ENCODE peak calls at places on chromosomes 3 and 15, in six cellular contexts. N is prostate gland, F is kidney epithelial cell, T is tibial artery, S is MM.1S, H is A549. G is an unnamed sample.

GRCh38 chr15:93235926-93236781 is 147.1 kb upstream of the RGMA start:
- DNase-seq in N (no peak), F (no peak), T (peak), S (no peak), H (no peak), G (no peak)

GRCh38 chr15:65551183-65551582 is 20.9 kb downstream of the HACD3 start:
- DNase-seq in N (no peak), F (no peak), T (no peak), S (no peak), H (no peak), G (no peak)

GRCh38 chr3:69541059-69541471 is 155.2 kb upstream of the FRMD4B start:
- DNase-seq in N (peak), F (peak), T (no peak), S (no peak), H (no peak), G (no peak)

GRCh38 chr15:26051771-26052685 is 188.9 kb upstream of the ATP10A start:
- DNase-seq in N (no peak), F (no peak), T (peak), S (no peak), H (no peak), G (no peak)

GRCh38 chr15:33083232-33084006 is 111.1 kb downstream of the FMN1 start:
- DNase-seq in N (no peak), F (no peak), T (no peak), S (no peak), H (no peak), G (no peak)

GRCh38 chr15:71291723-71292122 is 176.5 kb downstream of the THSD4 start:
- DNase-seq in N (no peak), F (no peak), T (no peak), S (no peak), H (no peak), G (no peak)

GRCh38 chr3:25820816-25821486 is 31.1 kb downstream of the OXSM start:
- DNase-seq in N (no peak), F (no peak), T (no peak), S (no peak), H (no peak), G (no peak)

GRCh38 chr3:32056559-32057290 is 49.7 kb upstream of the GPD1L start:
- DNase-seq in N (no peak), F (no peak), T (no peak), S (no peak), H (no peak), G (no peak)

GRCh38 chr3:18770800-18771199 is 345.7 kb upstream of the SATB1 start:
- DNase-seq in N (no peak), F (no peak), T (no peak), S (peak), H (no peak), G (no peak)

GRCh38 chr3:43766672-43767465 is 76.1 kb downstream of the ABHD5 start:
- DNase-seq in N (no peak), F (no peak), T (no peak), S (no peak), H (no peak), G (no peak)

GRCh38 chr15:72754096-72754495 is 29.5 kb downstream of the ADPGK start:
- DNase-seq in N (no peak), F (no peak), T (no peak), S (no peak), H (no peak), G (no peak)

GRCh38 chr3:135055449-135055848 is 260.4 kb downstream of the EPHB1 start:
- DNase-seq in N (no peak), F (no peak), T (no peak), S (no peak), H (no peak), G (no peak)

GRCh38 chr3:83438177-83438576 is 1520.6 kb upstream of the CADM2 start:
- DNase-seq in N (no peak), F (no peak), T (no peak), S (no peak), H (no peak), G (no peak)

GRCh38 chr15:63030101-63030528 is 12.4 kb upstream of the TPM1 start:
- DNase-seq in N (no peak), F (no peak), T (peak), S (no peak), H (no peak), G (no peak)

GRCh38 chr15:85407421-85408269 is 27.2 kb downstream of the AKAP13 start:
- DNase-seq in N (no peak), F (peak), T (no peak), S (peak), H (peak), G (peak)

GRCh38 chr15:48541659-48542334 is 103.7 kb downstream of the FBN1 start:
- DNase-seq in N (no peak), F (no peak), T (no peak), S (peak), H (no peak), G (peak)

GRCh38 chr3:169562988-169563774 is 100.3 kb downstream of the MECOM start:
- DNase-seq in N (no peak), F (no peak), T (no peak), S (no peak), H (no peak), G (no peak)

GRCh38 chr15:50003786-50004334 is 115.2 kb downstream of the ATP8B4 start:
- DNase-seq in N (peak), F (peak), T (peak), S (peak), H (peak), G (peak)
- TF ChIP-seq CTCF in N (peak), F (peak), T (peak), S (peak), H (peak), G (peak)

GRCh38 chr15:52795464-52796227 is 5.5 kb upstream of the ONECUT1 start:
- DNase-seq in N (no peak), F (no peak), T (no peak), S (no peak), H (no peak), G (no peak)
- TF ChIP-seq CTCF in N (no peak), F (no peak), T (no peak), S (no peak), H (no peak), G (no peak)

GRCh38 chr3:59605944-59606534 is 556.2 kb upstream of the CFAP20DC start:
- DNase-seq in N (peak), F (no peak), T (no peak), S (no peak), H (no peak), G (no peak)

GRCh38 chr3:59606638-59607262 is 556.9 kb upstream of the CFAP20DC start:
- DNase-seq in N (no peak), F (no peak), T (no peak), S (no peak), H (no peak), G (no peak)

GRCh38 chr3:59605318-59605717 is 555.5 kb upstream of the CFAP20DC start:
- DNase-seq in N (peak), F (no peak), T (no peak), S (no peak), H (no peak), G (no peak)

GRCh38 chr3:59608356-59608755 is 558.5 kb upstream of the CFAP20DC start:
- DNase-seq in N (no peak), F (no peak), T (no peak), S (no peak), H (no peak), G (no peak)

DNA sequence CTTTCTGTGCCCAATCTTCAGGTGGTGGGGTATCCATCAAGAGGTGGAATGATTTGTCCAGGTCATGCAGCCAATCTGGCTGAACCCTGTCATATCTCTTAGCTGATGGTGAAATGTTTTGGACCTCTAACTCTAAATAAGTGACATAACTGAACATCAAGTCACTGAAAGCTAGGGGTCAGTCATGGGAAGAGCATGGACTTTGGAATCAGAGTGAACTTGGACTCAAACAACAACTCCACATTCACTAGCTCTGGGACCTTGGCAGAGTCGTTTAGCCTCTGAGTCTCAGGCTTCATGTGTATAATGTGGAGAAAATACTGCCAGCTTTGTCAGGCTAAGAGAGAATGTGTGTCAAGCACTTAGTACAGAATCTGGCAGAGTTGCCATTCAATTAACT is 557.8 kb upstream of the CFAP20DC start:
- DNase-seq in N (no peak), F (no peak), T (no peak), S (no peak), H (no peak), G (no peak)
- TF ChIP-seq CTCF in N (no peak), F (no peak), T (peak), S (no peak), H (no peak), G (peak)

DNA sequence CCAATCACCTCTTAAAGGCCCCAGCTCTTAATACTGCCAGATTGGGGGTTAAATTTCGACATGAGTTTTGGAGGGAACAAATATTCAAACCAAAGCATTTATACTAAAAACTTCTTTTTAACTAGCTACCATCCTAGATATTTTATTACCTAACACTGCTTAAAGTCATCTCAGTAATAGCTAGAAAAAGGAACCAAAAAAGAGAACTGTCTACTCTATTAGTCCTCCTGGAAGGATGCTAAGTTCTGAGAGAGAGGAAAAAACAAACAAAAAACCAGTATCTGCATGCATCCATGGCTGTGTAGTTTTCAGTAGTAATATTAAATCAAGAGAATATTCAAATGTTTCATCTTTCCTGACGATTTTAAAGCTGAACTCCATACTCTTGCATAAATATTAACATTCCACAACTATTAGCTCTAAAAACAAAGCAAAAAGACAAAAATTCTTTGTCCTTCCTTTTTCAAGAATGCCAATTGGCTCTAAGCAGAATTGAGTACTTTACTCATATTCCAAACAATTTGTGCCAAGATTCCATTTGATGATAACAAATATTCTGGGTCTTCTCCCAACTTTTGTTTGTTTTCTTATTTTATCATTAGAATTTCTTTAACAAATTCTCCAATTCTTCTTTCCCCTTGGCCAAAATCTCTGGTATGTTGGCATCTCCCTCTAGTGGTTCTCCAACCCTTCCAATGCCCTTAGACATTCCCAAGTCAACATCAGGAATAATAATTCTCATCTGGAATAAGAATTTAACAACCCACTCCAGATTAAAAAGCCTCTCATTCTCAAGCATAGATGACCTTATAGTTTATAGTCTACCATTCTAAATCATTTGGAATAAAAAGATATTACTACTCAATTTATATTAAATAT is 5.5 kb downstream of the CPOX start:
- DNase-seq in N (no peak), F (no peak), T (no peak), S (no peak), H (no peak), G (no peak)
- TF ChIP-seq CTCF in N (no peak), F (peak), T (no peak), S (no peak), H (peak), G (peak)

GRCh38 chr15:90603893-90604292 is 74.2 kb downstream of the CRTC3 start:
- DNase-seq in N (no peak), F (no peak), T (no peak), S (no peak), H (no peak), G (no peak)
- TF ChIP-seq CTCF in N (peak), F (peak), T (no peak), S (peak), H (peak), G (peak)

DNA sequence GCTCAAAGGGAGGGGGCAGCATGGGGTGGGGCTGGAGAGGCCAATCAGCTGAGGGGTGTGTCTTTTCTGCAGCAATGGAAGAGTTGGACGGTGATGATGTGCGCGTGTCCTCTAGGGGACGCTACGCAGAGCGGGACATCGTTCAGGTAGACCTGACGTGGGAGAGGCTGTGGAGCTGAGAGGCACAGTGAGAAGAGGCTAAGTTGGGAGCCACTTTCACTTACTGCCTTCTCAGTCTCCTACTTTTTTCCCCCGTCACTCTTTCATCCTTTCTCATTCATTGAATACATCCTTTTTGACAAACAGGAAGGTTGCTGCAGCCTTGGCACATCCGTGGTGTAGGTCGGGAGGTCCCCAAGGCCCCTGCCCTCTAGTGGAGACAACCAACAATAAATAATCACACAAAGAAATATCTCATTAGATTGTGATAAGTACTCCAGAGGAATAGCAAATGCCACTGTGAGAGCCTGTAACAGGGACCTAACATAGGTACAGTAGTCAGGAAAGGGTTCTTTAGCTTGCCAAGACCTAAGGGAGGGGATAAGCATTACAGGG is 4.4 kb upstream of the BRPF1 start:
- DNase-seq in N (no peak), F (no peak), T (no peak), S (peak), H (peak), G (no peak)
- TF ChIP-seq CTCF in N (no peak), F (no peak), T (no peak), S (peak), H (peak), G (peak)

GRCh38 chr15:44808557-44808956 is 72.2 kb downstream of the TRIM69 start:
- DNase-seq in N (no peak), F (no peak), T (no peak), S (no peak), H (no peak), G (no peak)

GRCh38 chr15:44813231-44813630 is 76.9 kb downstream of the TRIM69 start:
- DNase-seq in N (no peak), F (no peak), T (no peak), S (no peak), H (no peak), G (no peak)

GRCh38 chr15:44811347-44811746 is 75.0 kb downstream of the TRIM69 start:
- DNase-seq in N (no peak), F (no peak), T (no peak), S (no peak), H (no peak), G (no peak)

GRCh38 chr15:44810237-44810636 is 73.9 kb downstream of the TRIM69 start:
- DNase-seq in N (peak), F (no peak), T (no peak), S (no peak), H (no peak), G (no peak)

DNA sequence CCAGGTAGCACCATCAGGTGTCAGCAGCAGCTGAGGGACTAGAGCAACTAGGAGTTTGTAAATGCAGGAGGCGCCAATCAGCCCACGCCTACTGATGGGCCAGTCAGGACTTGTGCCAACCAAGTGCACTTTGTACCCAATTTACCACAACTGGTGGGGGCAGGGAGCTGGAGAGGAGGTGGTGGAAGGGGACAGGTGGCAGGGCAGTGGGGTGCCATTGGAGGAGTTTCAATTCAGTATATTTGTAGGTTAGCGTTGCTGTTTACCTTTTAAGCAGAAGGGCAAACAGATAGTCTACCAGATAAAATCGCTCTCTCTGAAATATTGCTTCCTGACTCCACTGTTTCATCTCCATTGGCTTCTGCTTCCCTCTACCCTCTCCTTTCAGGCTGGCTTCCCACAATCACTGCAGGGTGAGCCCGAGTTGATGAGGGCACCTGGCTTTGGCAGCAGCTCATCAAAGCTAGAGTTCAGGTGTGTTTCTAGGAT is 75.7 kb downstream of the TRIM69 start:
- DNase-seq in N (peak), F (no peak), T (no peak), S (peak), H (no peak), G (no peak)
- TF ChIP-seq CTCF in N (no peak), F (no peak), T (no peak), S (no peak), H (no peak), G (no peak)

GRCh38 chr3:174120997-174121396 is 723.5 kb downstream of the NLGN1 start:
- DNase-seq in N (no peak), F (no peak), T (no peak), S (no peak), H (no peak), G (no peak)

GRCh38 chr3:174122411-174122810 is 724.9 kb downstream of the NLGN1 start:
- DNase-seq in N (no peak), F (no peak), T (no peak), S (no peak), H (no peak), G (no peak)

GRCh38 chr3:174126990-174127758 is 729.6 kb downstream of the NLGN1 start:
- DNase-seq in N (no peak), F (no peak), T (no peak), S (no peak), H (no peak), G (no peak)

DNA sequence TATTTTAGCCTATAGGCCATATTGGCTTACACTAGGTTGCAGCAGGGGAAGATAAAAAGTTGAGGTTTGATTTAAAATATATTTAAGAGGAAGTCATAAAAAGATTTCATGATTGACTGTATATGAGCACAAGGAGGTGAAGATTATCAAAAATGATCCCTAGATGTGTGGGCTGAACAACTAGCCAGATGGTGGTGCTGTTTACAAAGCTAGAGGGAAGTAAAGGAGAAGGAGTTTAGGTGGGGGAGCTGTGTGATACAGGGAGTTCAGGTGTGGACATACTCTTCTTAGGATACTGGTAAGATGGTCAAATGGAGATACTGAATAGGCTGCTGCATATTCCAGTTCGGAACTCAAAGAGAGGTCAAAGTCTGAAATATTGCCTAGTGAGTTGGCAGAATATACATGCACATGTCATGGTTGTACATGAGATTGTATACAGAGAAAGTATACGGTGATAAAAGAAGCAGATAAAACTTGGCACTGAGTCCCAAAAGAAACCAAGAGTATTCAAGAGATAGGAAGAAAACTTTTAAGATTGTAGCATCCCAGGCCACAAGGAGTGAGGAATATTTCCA is 727.8 kb downstream of the NLGN1 start:
- DNase-seq in N (no peak), F (no peak), T (no peak), S (peak), H (no peak), G (peak)
- TF ChIP-seq CTCF in N (no peak), F (peak), T (no peak), S (peak), H (no peak), G (peak)

DNA sequence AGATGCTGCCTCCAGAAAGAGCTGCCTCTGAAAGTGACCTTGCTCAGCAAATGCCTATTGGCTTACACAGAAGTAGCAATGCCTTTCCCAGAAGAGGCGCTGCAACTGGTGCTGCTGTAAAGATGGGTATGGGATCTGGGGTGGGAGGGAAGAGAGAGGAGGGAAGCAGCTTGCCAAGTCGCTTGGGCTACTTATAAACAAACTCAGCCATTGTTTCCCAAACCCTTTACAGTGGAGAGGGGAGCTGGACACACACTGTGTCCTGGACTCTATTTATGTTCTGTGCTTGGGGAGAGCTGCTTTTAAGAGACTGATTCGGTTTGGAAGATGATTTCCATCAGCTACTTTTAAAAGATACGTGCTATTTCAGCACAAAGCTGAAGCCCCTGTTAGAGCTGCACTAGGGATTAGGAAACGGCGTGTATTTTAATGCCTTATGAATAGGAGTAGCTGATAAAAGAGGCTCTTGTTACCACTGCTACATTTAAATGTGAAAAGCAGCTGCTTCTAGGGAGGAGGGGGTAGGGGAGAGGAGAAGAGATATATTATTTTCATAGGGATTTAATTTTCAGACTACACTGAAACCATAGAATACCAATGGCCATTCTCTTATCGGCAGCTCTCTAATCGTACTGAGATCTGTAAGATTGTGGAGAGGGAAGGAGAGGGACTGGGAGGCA is 440.6 kb downstream of the MCTP2 start:
- DNase-seq in N (no peak), F (no peak), T (no peak), S (no peak), H (no peak), G (no peak)
- TF ChIP-seq CTCF in N (no peak), F (no peak), T (no peak), S (no peak), H (no peak), G (no peak)